ENCODE peak calls at places on chromosomes 11 and 22, in nine cellular contexts. N is NCI-H510A treated with DMSO at 0.1 percent for 48 hours; E is activated CD4-positive, alpha-beta T cell treated with anti-CD3 and anti-CD28 coated beads, Interleukin-2, amount 50 U/mL, for 1 hour; V is naive thymus-derived CD4-positive, alpha-beta T cell; A is heart left ventricle; C is osteocyte; B is T-helper 9 cell; J is activated naive CD4-positive, alpha-beta T cell; Y is K562. G is an unnamed sample.
A peak's percentile ranks its signal among the peaks of the same experiment; 100 is the strongest.

GRCh38 chr11:36149538-36150242 is 139.5 kb downstream of the COMMD9 start:
- DNase-seq in J (no peak), A (no peak), B (no peak), C (peak; percentile 86), N (peak; percentile 21), E (no peak), Y (peak; percentile 86), V (no peak), G (peak; percentile 0)

GRCh38 chr11:65817312-65817814 is 16.4 kb upstream of the SNX32 start:
- DNase-seq in N (no peak), E (no peak), J (no peak), Y (peak; percentile 15), C (no peak), B (no peak), V (no peak), A (no peak), G (no peak)

GRCh38 chr11:108824601-108825000 is 159.7 kb downstream of the DDX10 start:
- DNase-seq in E (no peak), J (no peak), B (no peak), Y (no peak), C (no peak), V (no peak), N (no peak), A (no peak), G (no peak)

GRCh38 chr11:73578786-73579185 is 19.1 kb downstream of the FAM168A start:
- DNase-seq in Y (no peak), V (no peak), E (no peak), A (no peak), C (no peak), J (no peak), N (peak; percentile 61), B (no peak), G (no peak)

GRCh38 chr22:23256138-23256932 is 76.0 kb downstream of the BCR start:
- DNase-seq in J (no peak), C (no peak), V (no peak), N (no peak), E (no peak), Y (peak; percentile 63), B (no peak), A (no peak), G (no peak)

GRCh38 chr22:31079095-31079642 is 1.9 kb upstream of the SMTN start:
- DNase-seq in E (no peak), Y (no peak), J (no peak), A (no peak), B (no peak), C (no peak), V (no peak), N (peak; percentile 77), G (no peak)

GRCh38 chr11:87901366-87901765 is 273.9 kb downstream of the RAB38 start:
- DNase-seq in E (no peak), V (no peak), Y (no peak), J (no peak), B (no peak), N (no peak), A (no peak), C (no peak), G (no peak)

GRCh38 chr11:114929351-114929750 is 251.0 kb downstream of the NXPE2 start:
- DNase-seq in Y (no peak), N (no peak), C (no peak), V (no peak), B (no peak), J (no peak), A (no peak), E (no peak), G (no peak)

GRCh38 chr11:61724437-61724836 is 28.0 kb upstream of the MYRF start:
- DNase-seq in E (no peak), N (no peak), C (no peak), A (no peak), J (no peak), V (no peak), Y (no peak), B (no peak), G (no peak)

GRCh38 chr22:18065256-18065655 is 12.5 kb upstream of the PEX26 start:
- DNase-seq in C (no peak), J (no peak), B (no peak), A (no peak), Y (no peak), E (no peak), N (no peak), V (no peak), G (no peak)

GRCh38 chr11:10481567-10482349 is 26.7 kb downstream of the AMPD3 start:
- DNase-seq in E (no peak), J (no peak), A (no peak), B (no peak), N (peak; percentile 27), Y (no peak), V (no peak), C (no peak), G (no peak)

GRCh38 chr11:124640660-124641059 is 18.0 kb downstream of the TBRG1 start:
- DNase-seq in Y (peak; percentile 16), V (no peak), C (no peak), B (no peak), J (no peak), A (no peak), N (no peak), E (no peak), G (no peak)

G was measured in T-cell.